ENCODE peak calls at places on chromosomes 6 and 20, in four cellular contexts. N, O, Z and I are unnamed samples.

GRCh38 chr6:1527098-1527497 is 82.6 kb upstream of the FOXC1 start:
- DNase-seq in N (peak), O (no peak), Z (no peak), I (no peak)

GRCh38 chr20:1632228-1632577 is 12.4 kb upstream of the SIRPB1 start:
- DNase-seq in O (no peak), Z (no peak), N (no peak), I (no peak)

GRCh38 chr20:56631318-56631989 is 2.3 kb downstream of the TFAP2C start:
- DNase-seq in N (no peak), O (no peak), Z (no peak), I (no peak)

GRCh38 chr6:73451166-73452106 is 661 bp downstream of the CGAS start:
- DNase-seq in O (no peak), N (peak), Z (peak), I (no peak)

GRCh38 chr6:16092990-16093389 is 35.9 kb upstream of the MYLIP start:
- DNase-seq in O (no peak), Z (no peak), N (no peak), I (no peak)

GRCh38 chr6:154726887-154727286 is 6.3 kb upstream of the SCAF8 start:
- DNase-seq in N (no peak), O (no peak), Z (no peak), I (no peak)

GRCh38 chr20:62178316-62179161 is 4.3 kb upstream of the MTG2 start:
- DNase-seq in O (no peak), N (no peak), Z (no peak), I (no peak)

GRCh38 chr6:43838276-43839036 is 68.4 kb downstream of the VEGFA start:
- DNase-seq in Z (peak), O (peak), N (peak), I (no peak)

GRCh38 chr20:56809668-56810067 is 180.6 kb downstream of the TFAP2C start:
- DNase-seq in Z (no peak), N (no peak), O (no peak), I (no peak)

GRCh38 chr6:18388252-18388651 is 1.1 kb downstream of the RNF144B start:
- DNase-seq in O (no peak), N (no peak), Z (no peak), I (no peak)

GRCh38 chr6:113306552-113307145 is 550.5 kb upstream of the MARCKS start:
- DNase-seq in Z (peak), N (no peak), O (peak), I (peak)

GRCh38 chr20:52484438-52484837 is 292.9 kb upstream of the ZFP64 start:
- DNase-seq in N (peak), Z (no peak), O (no peak), I (no peak)

GRCh38 chr6:27547157-27548075 is 74.5 kb upstream of the ZNF184 start:
- DNase-seq in N (peak), Z (no peak), O (peak), I (peak)

GRCh38 chr20:10557685-10558084 is 116.1 kb downstream of the JAG1 start:
- DNase-seq in N (no peak), O (no peak), Z (no peak), I (no peak)

GRCh38 chr20:33828912-33829560 is 17.9 kb downstream of the CHMP4B start:
- DNase-seq in Z (no peak), O (no peak), N (peak), I (no peak)

GRCh38 chr20:33830371-33830770 is 19.2 kb downstream of the CHMP4B start:
- DNase-seq in O (peak), Z (no peak), N (peak), I (no peak)

GRCh38 chr20:33829636-33830035 is 18.5 kb downstream of the CHMP4B start:
- DNase-seq in O (peak), Z (no peak), N (no peak), I (no peak)

GRCh38 chr20:33835773-33836172 is 24.6 kb downstream of the CHMP4B start:
- DNase-seq in N (no peak), O (no peak), Z (no peak), I (no peak)

GRCh38 chr20:33832113-33832853 is 21.1 kb downstream of the CHMP4B start:
- DNase-seq in Z (no peak), N (peak), O (no peak), I (no peak)
- TF ChIP-seq ELK1 in Z (no peak), N (no peak), O (no peak), I (no peak)

DNA sequence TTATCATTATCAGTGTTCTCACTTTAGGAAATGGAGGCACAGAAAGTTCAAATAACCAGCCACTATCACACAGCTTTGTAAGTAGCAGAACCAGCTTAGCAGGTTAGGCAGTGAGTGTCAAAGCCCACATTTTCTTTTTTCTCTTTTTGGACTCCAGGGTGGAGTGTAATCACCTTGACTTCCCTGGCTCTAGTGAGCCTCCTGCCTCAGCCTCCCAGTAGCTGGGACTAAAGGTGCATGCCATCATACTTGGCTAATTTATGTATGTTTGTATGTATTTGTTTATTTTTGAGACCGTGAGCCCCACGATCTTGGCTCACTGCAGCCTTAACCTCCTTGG is 7.8 kb upstream of the NCOA3 start:
- DNase-seq in N (no peak), Z (no peak), O (no peak), I (no peak)
- TF ChIP-seq ELK1 in N (no peak), Z (no peak), O (no peak), I (no peak)

DNA sequence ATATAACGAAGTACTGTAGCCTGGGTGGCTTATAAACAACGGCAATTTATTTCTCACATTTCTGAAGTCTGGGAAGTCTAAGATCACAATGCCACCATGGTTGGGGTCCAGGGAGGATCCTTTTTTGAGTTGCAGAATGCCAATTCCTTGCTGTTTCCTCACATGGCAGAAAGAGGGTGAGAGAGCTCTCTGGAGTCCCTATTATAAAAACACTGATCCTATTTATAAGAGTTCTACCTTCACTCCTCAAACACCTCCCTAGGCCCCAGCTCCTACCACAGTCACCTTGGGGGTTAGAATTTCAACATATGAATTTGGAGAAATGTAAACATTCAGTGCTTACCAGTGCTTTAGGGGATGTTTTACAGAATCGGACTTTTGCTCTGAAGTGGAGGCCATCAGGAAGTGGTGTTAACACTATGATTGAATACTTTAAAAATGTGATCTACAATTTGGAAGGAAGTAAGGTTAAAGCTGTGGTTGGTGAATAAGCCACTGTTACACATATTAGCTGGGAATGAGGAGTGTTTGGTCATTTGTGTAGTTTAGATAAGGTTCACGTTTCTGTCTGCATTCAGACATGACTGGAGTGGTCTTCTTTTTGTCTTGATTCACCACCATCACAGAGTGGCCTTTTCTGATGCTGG is 79.9 kb upstream of the SPTLC3 start:
- DNase-seq in O (no peak), Z (no peak), N (peak), I (no peak)
- TF ChIP-seq ELK1 in O (no peak), Z (no peak), N (no peak), I (no peak)

GRCh38 chr6:77502966-77503365 is 39.7 kb upstream of the HTR1B start:
- DNase-seq in N (no peak), O (no peak), Z (no peak), I (no peak)
- TF ChIP-seq ELK1 in N (no peak), O (no peak), Z (no peak), I (no peak)

DNA sequence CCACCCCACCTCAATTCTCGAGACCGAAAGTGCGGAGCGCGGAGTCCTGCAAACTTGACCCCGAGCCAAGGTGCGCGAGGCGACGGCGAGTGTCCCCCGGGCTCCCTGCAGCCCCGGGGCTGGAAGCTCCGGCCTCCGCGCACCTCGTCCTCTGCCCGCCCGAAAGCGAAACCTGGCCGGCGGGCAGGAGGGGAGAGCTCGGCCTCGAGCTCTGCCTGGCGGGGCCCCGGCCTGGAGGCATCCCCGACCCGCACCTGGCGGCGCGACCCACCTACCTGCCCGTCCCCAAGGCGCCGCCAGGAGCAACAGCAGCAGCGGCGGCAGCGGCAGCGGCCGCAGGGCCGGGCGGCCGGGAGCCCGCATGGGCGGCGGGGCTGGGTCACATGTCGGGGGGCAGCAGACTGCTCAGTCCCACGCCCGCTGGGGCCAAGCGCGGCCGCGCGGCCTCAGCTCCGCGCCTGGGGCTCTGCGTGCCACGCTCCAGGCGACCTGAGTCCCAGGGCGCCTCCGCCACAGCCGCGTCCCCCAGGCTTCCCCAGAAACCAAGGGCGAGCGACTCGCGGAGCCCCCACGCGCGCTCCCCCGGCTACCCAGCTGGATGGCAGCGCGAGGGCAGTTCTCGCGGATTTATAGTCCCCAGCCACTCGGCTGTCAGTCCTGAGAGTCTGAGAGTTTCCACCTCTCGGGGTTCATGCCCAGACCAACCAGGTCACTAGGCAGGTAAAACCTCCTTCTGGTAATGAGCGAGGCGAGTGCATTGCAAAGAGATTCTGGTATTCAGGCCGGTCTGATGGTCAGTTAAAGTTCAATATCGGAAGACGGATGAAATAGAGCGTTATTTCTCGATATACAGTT is at the start of gene IL20RA:
- DNase-seq in N (no peak), O (no peak), Z (peak), I (no peak)
- TF ChIP-seq ELK1 in N (no peak), O (no peak), Z (no peak), I (no peak)

GRCh38 chr6:47419621-47420020 is 58.0 kb upstream of the CD2AP start:
- DNase-seq in N (no peak), Z (no peak), O (no peak), I (no peak)
- TF ChIP-seq ELK1 in N (no peak), Z (no peak), O (no peak), I (no peak)